ENCODE peak calls at places on chromosomes 11 and 22, in four cellular contexts. X, S, Q and I are unnamed samples.

GRCh38 chr11:6391548-6392134 is 1.4 kb downstream of the SMPD1 start:
- DNase-seq in Q (no peak), S (no peak), X (no peak), I (no peak)

GRCh38 chr11:65132238-65132987 is 1.9 kb downstream of the SYVN1 start:
- DNase-seq in S (no peak), X (peak), Q (no peak), I (no peak)

GRCh38 chr11:118930152-118930712 is 4.5 kb upstream of the BCL9L start:
- DNase-seq in S (peak), Q (peak), X (peak), I (peak)

GRCh38 chr11:67316882-67317364 is 13.6 kb downstream of the SSH3 start:
- DNase-seq in S (peak), X (no peak), Q (no peak), I (no peak)

GRCh38 chr11:131693756-131694155 is 323.3 kb downstream of the NTM start:
- DNase-seq in S (no peak), X (no peak), Q (no peak), I (no peak)

GRCh38 chr11:12565406-12565805 is 108.8 kb upstream of the TEAD1 start:
- DNase-seq in S (no peak), Q (no peak), X (no peak), I (no peak)

GRCh38 chr11:2791139-2791520 is 91.3 kb upstream of the KCNQ1OT1 start:
- DNase-seq in S (no peak), X (peak), Q (peak), I (no peak)

GRCh38 chr11:116960916-116961315 is 123.5 kb upstream of the APOA1 start:
- DNase-seq in Q (no peak), X (no peak), S (peak), I (peak)

GRCh38 chr11:66302656-66303055 is 11.0 kb downstream of the TMEM151A start:
- DNase-seq in Q (no peak), X (no peak), S (no peak), I (no peak)

GRCh38 chr11:70615036-70615875 is 216.9 kb downstream of the CTTN start:
- DNase-seq in Q (no peak), S (no peak), X (no peak), I (no peak)

GRCh38 chr11:118643142-118643994 is 36.0 kb downstream of the PHLDB1 start:
- DNase-seq in Q (no peak), X (no peak), S (no peak), I (no peak)

GRCh38 chr11:3126207-3126865 is 38.8 kb downstream of the OSBPL5 start:
- DNase-seq in Q (peak), S (no peak), X (no peak), I (no peak)

GRCh38 chr11:64092119-64092760 is 56.5 kb downstream of the FLRT1 start:
- DNase-seq in S (no peak), Q (no peak), X (no peak), I (no peak)

GRCh38 chr11:45369294-45369693 is 83.2 kb upstream of the SYT13 start:
- DNase-seq in S (no peak), Q (peak), X (no peak), I (no peak)

GRCh38 chr11:102831709-102832492 is 11.5 kb downstream of the MMP3 start:
- DNase-seq in S (no peak), X (no peak), Q (no peak), I (no peak)

GRCh38 chr11:132817387-132817786 is 714.9 kb downstream of the OPCML start:
- DNase-seq in X (no peak), S (no peak), Q (no peak), I (no peak)

GRCh38 chr11:46296520-46297448 is 19.3 kb downstream of the CREB3L1 start:
- DNase-seq in Q (no peak), X (no peak), S (peak), I (peak)

DNA sequence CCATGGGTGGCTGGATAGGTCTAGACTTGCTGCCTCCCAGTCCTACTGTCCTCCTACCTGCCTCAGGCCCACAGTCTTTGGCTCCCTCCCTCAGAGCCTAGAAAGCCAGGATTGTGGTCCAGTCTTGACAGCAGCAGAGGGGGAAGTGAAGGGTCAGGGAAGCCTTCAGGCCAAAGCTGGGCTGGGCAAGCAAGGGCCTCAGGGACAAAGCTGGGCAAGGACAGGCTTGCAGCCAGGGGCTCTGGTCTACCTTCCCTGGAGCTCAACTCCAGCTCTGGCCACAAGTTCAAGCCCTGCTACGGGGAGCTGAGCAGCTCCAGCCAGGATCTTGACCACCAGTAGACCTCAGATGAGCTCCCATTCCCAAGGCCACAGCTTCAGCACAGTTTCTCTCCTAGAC is 14.9 kb downstream of the LMO1 start:
- DNase-seq in S (no peak), X (no peak), Q (no peak), I (no peak)
- TF ChIP-seq CTCF in S (no peak), X (no peak), Q (no peak), I (no peak)

GRCh38 chr22:47452184-47452583 is 689.7 kb downstream of the TBC1D22A start:
- DNase-seq in Q (no peak), X (no peak), S (no peak), I (no peak)
- TF ChIP-seq CTCF in Q (no peak), X (no peak), S (no peak), I (peak)

DNA sequence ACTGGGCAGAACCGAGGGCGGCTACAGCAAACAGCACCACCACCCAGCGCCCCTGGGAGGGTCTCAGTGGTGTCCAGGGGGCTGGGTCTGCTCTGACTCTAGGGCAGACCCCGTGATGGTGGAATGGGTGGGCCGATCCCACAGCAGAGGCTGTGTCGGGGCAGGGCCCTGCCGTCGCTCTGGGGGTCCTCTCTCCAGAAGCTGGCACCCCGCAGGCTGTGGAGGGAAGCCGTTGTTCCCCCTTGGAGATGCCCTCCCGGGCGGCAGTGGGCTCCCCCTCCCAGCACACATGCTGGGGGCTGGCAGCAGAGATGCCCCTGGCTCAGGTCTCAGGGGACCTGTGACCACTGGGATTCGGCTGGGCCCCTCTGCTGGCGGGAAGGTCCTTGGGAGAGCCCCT is 31.2 kb downstream of the TPCN2 start:
- DNase-seq in Q (no peak), S (no peak), X (no peak), I (no peak)
- TF ChIP-seq CTCF in Q (no peak), S (no peak), X (no peak), I (no peak)

GRCh38 chr11:1541474-1542204 is 30.4 kb downstream of the DUSP8 start:
- DNase-seq in X (no peak), Q (no peak), S (no peak), I (no peak)
- TF ChIP-seq CTCF in X (no peak), Q (no peak), S (no peak), I (no peak)

GRCh38 chr22:43227231-43227630 is 40.3 kb upstream of the TTLL12 start:
- DNase-seq in X (no peak), Q (no peak), S (no peak), I (no peak)

GRCh38 chr22:43225609-43226008 is 38.7 kb upstream of the TTLL12 start:
- DNase-seq in Q (no peak), X (no peak), S (no peak), I (no peak)

GRCh38 chr22:43228863-43229262 is 41.9 kb upstream of the TTLL12 start:
- DNase-seq in S (no peak), Q (no peak), X (no peak), I (no peak)

GRCh38 chr22:43228330-43228729 is 41.4 kb upstream of the TTLL12 start:
- DNase-seq in X (no peak), S (peak), Q (no peak), I (peak)

DNA sequence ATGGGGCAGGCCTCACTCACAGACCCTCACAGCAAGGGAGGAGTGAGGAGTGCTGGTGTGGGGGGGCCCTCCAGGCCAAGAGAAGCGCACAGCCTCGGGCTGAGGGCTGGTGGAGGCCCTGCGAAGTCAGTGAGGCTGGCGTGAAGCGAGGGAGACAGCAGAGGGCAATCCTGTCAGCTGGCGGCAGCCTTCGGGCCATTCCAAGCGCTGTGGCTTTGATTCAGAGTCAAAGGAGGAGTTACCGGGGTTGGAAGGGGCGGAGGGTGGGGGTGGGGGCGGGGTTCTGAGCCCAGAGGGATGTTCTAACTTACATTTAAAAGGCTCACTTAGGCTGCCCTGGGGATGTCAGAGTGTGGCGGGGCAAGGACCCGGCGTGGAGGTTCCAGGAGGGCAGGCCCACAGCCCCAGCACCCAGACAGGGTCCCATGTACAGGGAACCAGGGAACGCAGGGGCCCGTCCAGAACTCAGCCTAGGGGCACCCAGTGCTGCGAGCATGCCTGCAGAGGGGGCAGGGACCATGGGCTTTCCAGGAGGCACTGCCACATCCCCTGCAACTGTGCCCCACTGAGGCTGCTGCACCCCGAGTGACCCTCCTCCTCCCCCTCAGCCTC is 39.5 kb upstream of the TTLL12 start:
- DNase-seq in S (peak), Q (no peak), X (no peak), I (peak)
- TF ChIP-seq CTCF in S (no peak), Q (no peak), X (no peak), I (no peak)

GRCh38 chr22:43827926-43828710 is 16.0 kb upstream of the EFCAB6 start:
- DNase-seq in X (peak), Q (peak), S (no peak), I (no peak)

GRCh38 chr22:43827336-43827735 is 15.2 kb upstream of the EFCAB6 start:
- DNase-seq in Q (peak), X (no peak), S (no peak), I (no peak)

GRCh38 chr22:43829904-43830851 is 18.1 kb upstream of the EFCAB6 start:
- DNase-seq in S (peak), X (no peak), Q (peak), I (peak)

GRCh38 chr22:43829448-43829821 is 17.3 kb upstream of the EFCAB6 start:
- DNase-seq in S (peak), Q (peak), X (no peak), I (no peak)

GRCh38 chr22:43828711-43829447 is 16.8 kb upstream of the EFCAB6 start:
- DNase-seq in S (peak), Q (peak), X (no peak), I (peak)
- TF ChIP-seq CTCF in S (peak), Q (no peak), X (no peak), I (no peak)

GRCh38 chr11:76201672-76202412 is 4.5 kb downstream of the WNT11 start:
- DNase-seq in S (no peak), Q (no peak), X (no peak), I (no peak)
- TF ChIP-seq CTCF in S (no peak), Q (no peak), X (no peak), I (no peak)

GRCh38 chr11:76159983-76160661 is 46.2 kb downstream of the WNT11 start:
- DNase-seq in X (no peak), Q (no peak), S (no peak), I (no peak)

GRCh38 chr11:76161261-76161961 is 44.9 kb downstream of the WNT11 start:
- DNase-seq in Q (no peak), S (no peak), X (no peak), I (no peak)

GRCh38 chr11:76159303-76159937 is 46.9 kb downstream of the WNT11 start:
- DNase-seq in S (no peak), X (no peak), Q (no peak), I (no peak)

GRCh38 chr11:76162336-76163288 is 43.7 kb downstream of the WNT11 start:
- DNase-seq in S (no peak), X (no peak), Q (no peak), I (no peak)

GRCh38 chr11:76160856-76161255 is 45.4 kb downstream of the WNT11 start:
- DNase-seq in Q (no peak), S (no peak), X (no peak), I (no peak)
- TF ChIP-seq CTCF in Q (no peak), S (no peak), X (no peak), I (no peak)

GRCh38 chr11:114059984-114060401 is 482 bp downstream of the ZBTB16 start:
- DNase-seq in Q (peak), X (no peak), S (no peak), I (peak)
- TF ChIP-seq CTCF in Q (no peak), X (no peak), S (no peak), I (no peak)